ENCODE peak calls at places on chromosomes 12 and 14, in eight cellular contexts. P is choroid plexus epithelial cell, J is fibroblast of mammary gland, H is lower leg skin, E is upper lobe of left lung, B is cardiac fibroblast, U is nephron progenitor cell, M is epithelial cell of proximal tubule. X is an unnamed sample.

GRCh38 chr14:57970594-57970993 is 104.7 kb upstream of the SLC35F4 start:
- DNase-seq in P (no peak), J (no peak), H (no peak), E (no peak), B (no peak), U (no peak), M (no peak), X (no peak)

GRCh38 chr14:39368261-39368959 is 63.8 kb downstream of the FBXO33 start:
- DNase-seq in P (peak), J (peak), H (peak), E (no peak), B (peak), U (peak), M (no peak), X (no peak)

GRCh38 chr14:81323094-81323493 is 77.0 kb downstream of the STON2 start:
- DNase-seq in P (no peak), J (no peak), H (no peak), E (no peak), B (no peak), U (no peak), M (no peak), X (no peak)

GRCh38 chr12:63047146-63047545 is 103.9 kb downstream of the AVPR1A start:
- DNase-seq in P (no peak), J (no peak), H (no peak), E (no peak), B (no peak), U (no peak), M (no peak), X (no peak)

GRCh38 chr14:103354141-103354540 is 20.1 kb downstream of the EIF5 start:
- DNase-seq in P (no peak), J (no peak), H (no peak), E (no peak), B (no peak), U (no peak), M (no peak), X (no peak)

GRCh38 chr12:122226366-122227222 is 742 bp upstream of the DIABLO start:
- DNase-seq in P (no peak), J (no peak), H (no peak), E (no peak), B (no peak), U (no peak), M (no peak), X (peak)

GRCh38 chr12:2101798-2102197 is 49.0 kb downstream of the CACNA1C start:
- DNase-seq in P (no peak), J (no peak), H (no peak), E (no peak), B (no peak), U (no peak), M (no peak), X (no peak)

GRCh38 chr12:124391340-124392261 is 96.7 kb downstream of the RFLNA start:
- DNase-seq in P (peak), J (peak), H (no peak), E (no peak), B (no peak), U (no peak), M (no peak), X (peak)

GRCh38 chr12:26874501-26875296 is 41.7 kb upstream of the ITPR2 start:
- DNase-seq in P (no peak), J (no peak), H (no peak), E (no peak), B (no peak), U (no peak), M (no peak), X (no peak)

GRCh38 chr14:95452176-95452889 is 64.1 kb downstream of the SYNE3 start:
- DNase-seq in P (peak), J (no peak), H (no peak), E (peak), B (peak), U (no peak), M (no peak), X (no peak)

GRCh38 chr14:76918751-76919421 is 92.7 kb downstream of the LRRC74A start:
- DNase-seq in P (peak), J (peak), H (peak), E (peak), B (peak), U (peak), M (peak), X (no peak)

GRCh38 chr12:44558340-44559100 is 317.6 kb downstream of the NELL2 start:
- DNase-seq in P (no peak), J (no peak), H (no peak), E (peak), B (no peak), U (no peak), M (no peak), X (no peak)

GRCh38 chr14:91418387-91419043 is 895 bp upstream of the CCDC88C start:
- DNase-seq in P (peak), J (peak), H (peak), E (peak), B (peak), U (peak), M (no peak), X (peak)

GRCh38 chr14:67010602-67011001 is 178.6 kb upstream of the GARIN2 start:
- DNase-seq in P (no peak), J (no peak), H (no peak), E (no peak), B (no peak), U (no peak), M (no peak), X (no peak)

GRCh38 chr12:132030367-132031038 is 80.8 kb downstream of the EP400 start:
- DNase-seq in P (peak), J (peak), H (no peak), E (no peak), B (peak), U (no peak), M (no peak), X (no peak)

GRCh38 chr12:6607751-6608591 is 792 bp upstream of the CHD4 start:
- DNase-seq in P (peak), J (peak), H (peak), E (no peak), B (peak), U (peak), M (no peak), X (peak)

GRCh38 chr12:116332705-116333380 is 55.4 kb upstream of the MED13L start:
- DNase-seq in P (no peak), J (no peak), H (no peak), E (no peak), B (no peak), U (no peak), M (no peak), X (no peak)

GRCh38 chr14:50063876-50064420 is 52.4 kb downstream of the VCPKMT start:
- DNase-seq in P (no peak), J (no peak), H (no peak), E (no peak), B (no peak), U (no peak), M (no peak), X (no peak)

GRCh38 chr14:36655963-36656768 is 5.5 kb upstream of the PAX9 start:
- DNase-seq in P (peak), J (peak), H (no peak), E (no peak), B (no peak), U (peak), M (no peak), X (no peak)

GRCh38 chr14:60061371-60061770 is 30.4 kb upstream of the PCNX4 start:
- DNase-seq in P (peak), J (peak), H (no peak), E (no peak), B (no peak), U (no peak), M (no peak), X (no peak)

GRCh38 chr14:24612186-24612585 is 2.7 kb upstream of the GZMH start:
- DNase-seq in P (no peak), J (no peak), H (no peak), E (no peak), B (no peak), U (no peak), M (no peak), X (no peak)

GRCh38 chr12:41269056-41269455 is 80.9 kb downstream of the PDZRN4 start:
- DNase-seq in P (no peak), J (no peak), H (no peak), E (no peak), B (no peak), U (no peak), M (no peak), X (no peak)

GRCh38 chr12:41264281-41264680 is 76.2 kb downstream of the PDZRN4 start:
- DNase-seq in P (peak), J (peak), H (no peak), E (no peak), B (peak), U (no peak), M (no peak), X (no peak)
- TF ChIP-seq CTCF in P (peak), J (peak), H (no peak), E (no peak), B (no peak), U (no peak), M (peak), X (no peak)

GRCh38 chr12:99911076-99911475 is 73.7 kb downstream of the ANKS1B start:
- DNase-seq in P (peak), J (peak), H (peak), E (no peak), B (peak), U (peak), M (peak), X (no peak)
- TF ChIP-seq CTCF in P (no peak), J (no peak), H (no peak), E (no peak), B (no peak), U (no peak), M (no peak), X (no peak)

DNA sequence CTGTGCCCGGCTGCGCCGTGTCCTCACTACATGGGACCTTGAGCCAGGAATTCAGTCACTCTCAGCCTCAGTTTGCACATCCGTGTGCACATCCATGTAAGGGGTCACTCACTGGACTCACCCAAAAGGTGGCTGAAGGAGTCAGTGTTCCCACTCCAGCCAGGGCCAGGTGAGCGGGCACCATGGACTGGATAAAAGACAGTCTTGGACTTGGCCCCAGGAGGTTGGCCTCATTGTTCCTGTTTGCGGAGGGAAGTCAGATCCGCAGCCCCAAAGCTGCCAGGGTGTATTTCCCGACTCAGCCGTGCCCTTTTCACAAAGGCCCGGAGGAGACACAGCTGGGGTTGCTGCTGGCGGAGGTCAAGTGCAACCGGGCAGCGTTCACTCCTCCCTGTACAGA is 170.7 kb upstream of the MYL2 start:
- DNase-seq in P (no peak), J (no peak), H (no peak), E (no peak), B (no peak), U (no peak), M (no peak), X (no peak)
- TF ChIP-seq CTCF in P (no peak), J (no peak), H (no peak), E (no peak), B (no peak), U (no peak), M (no peak), X (no peak)

GRCh38 chr14:30657050-30657449 is 34.9 kb downstream of the SCFD1 start:
- DNase-seq in P (no peak), J (no peak), H (no peak), E (no peak), B (peak), U (no peak), M (no peak), X (no peak)
- TF ChIP-seq CTCF in P (no peak), J (no peak), H (no peak), E (no peak), B (no peak), U (no peak), M (no peak), X (no peak)

GRCh38 chr12:45587877-45588530 is 141.5 kb upstream of the ARID2 start:
- DNase-seq in P (no peak), J (no peak), H (no peak), E (no peak), B (peak), U (no peak), M (no peak), X (no peak)
- TF ChIP-seq CTCF in P (no peak), J (no peak), H (no peak), E (no peak), B (peak), U (no peak), M (peak), X (no peak)

GRCh38 chr14:69615471-69616407 is 4.3 kb downstream of the SUSD6 start:
- DNase-seq in P (peak), J (peak), H (peak), E (no peak), B (peak), U (no peak), M (no peak), X (peak)
- TF ChIP-seq CTCF in P (peak), J (no peak), H (no peak), E (no peak), B (no peak), U (no peak), M (no peak), X (no peak)

GRCh38 chr12:22190-22529 is 44.4 kb upstream of the IQSEC3 start:
- DNase-seq in P (no peak), J (no peak), H (no peak), E (no peak), B (no peak), U (no peak), M (no peak), X (no peak)
- TF ChIP-seq CTCF in P (peak), J (no peak), H (no peak), E (no peak), B (no peak), U (no peak), M (no peak), X (no peak)

DNA sequence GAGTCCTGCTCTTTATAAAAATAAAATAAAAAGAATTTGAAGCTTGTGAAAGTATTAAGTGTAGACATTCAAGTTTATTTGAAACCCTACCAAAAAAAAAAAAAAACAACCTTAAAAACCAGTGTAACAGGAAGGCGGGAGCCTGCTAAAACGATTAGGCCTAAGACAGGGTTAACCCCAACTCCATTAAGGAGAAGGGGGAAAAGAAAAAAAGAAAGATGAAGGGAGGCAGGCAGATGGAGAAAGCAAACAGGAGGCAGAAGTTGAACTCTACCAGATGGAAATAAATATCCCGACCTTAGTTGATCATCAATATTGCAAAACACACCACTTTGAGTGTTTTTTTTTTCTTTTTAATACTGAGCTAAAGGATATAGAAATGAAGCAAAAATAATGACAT is 1.2 kb upstream of the BTG1 start:
- DNase-seq in P (no peak), J (no peak), H (no peak), E (no peak), B (no peak), U (no peak), M (no peak), X (no peak)
- TF ChIP-seq CTCF in P (no peak), J (no peak), H (no peak), E (no peak), B (no peak), U (no peak), M (no peak), X (no peak)

X was measured in natural killer cell.